ENCODE peak calls at places on chromosomes 4 and X, in five cellular contexts. J is astrocyte, K is lung, N is uterus, F is WERI-Rb-1. P is an unnamed sample.
A peak's percentile ranks its signal among the peaks of the same experiment; 100 is the strongest.

GRCh38 chrX:119067023-119067739 is 5.6 kb upstream of the CT47C1 start:
- DNase-seq in K (peak; percentile 46), J (peak; percentile 7), N (peak; percentile 67), F (peak; percentile 31), P (peak; percentile 75)

GRCh38 chr4:40281099-40281498 is 54.0 kb upstream of the CHRNA9 start:
- DNase-seq in N (no peak), K (no peak), J (no peak), F (no peak), P (no peak)

GRCh38 chr4:167035390-167035789 is 198.9 kb downstream of the SPOCK3 start:
- DNase-seq in F (no peak), N (no peak), K (no peak), J (no peak), P (no peak)

GRCh38 chr4:8709050-8709728 is 116.6 kb downstream of the CPZ start:
- DNase-seq in J (no peak), K (no peak), N (peak; percentile 5), F (no peak), P (no peak)

GRCh38 chrX:112851161-112851779 is 10.6 kb upstream of the AMOT start:
- DNase-seq in J (no peak), F (no peak), K (no peak), N (no peak), P (peak; percentile 57)

GRCh38 chrX:3094261-3094660 is 53.0 kb downstream of the ARSF start:
- DNase-seq in J (peak; percentile 27), F (no peak), N (no peak), K (no peak), P (no peak)

GRCh38 chrX:2703991-2704369 is 12.9 kb downstream of the CD99 start:
- DNase-seq in N (peak; percentile 33), J (peak; percentile 76), K (no peak), F (no peak), P (no peak)

GRCh38 chr4:122458625-122459024 is 2.1 kb upstream of the IL2 start:
- DNase-seq in N (no peak), K (no peak), F (no peak), J (peak; percentile 26), P (peak; percentile 13)

GRCh38 chrX:1384738-1385250 is 7.1 kb downstream of the SLC25A6 start:
- DNase-seq in N (no peak), K (no peak), J (no peak), F (no peak), P (no peak)

GRCh38 chr4:102055805-102056204 is 265.3 kb downstream of the BANK1 start:
- DNase-seq in F (no peak), J (no peak), K (no peak), N (no peak), P (no peak)

GRCh38 chrX:65034292-65034640 is 58.0 kb upstream of the ZC4H2 start:
- DNase-seq in F (no peak), K (no peak), N (no peak), J (no peak), P (no peak)

GRCh38 chr4:5964030-5964429 is 54.2 kb downstream of the C4orf50 start:
- DNase-seq in K (no peak), N (no peak), J (no peak), F (peak; percentile 30), P (no peak)

GRCh38 chr4:135605096-135605495 is 1403.5 kb upstream of the PABPC4L start:
- DNase-seq in F (no peak), N (no peak), K (no peak), J (no peak), P (no peak)

GRCh38 chr4:151322565-151322964 is 2.8 kb downstream of the SH3D19 start:
- DNase-seq in N (no peak), F (no peak), K (no peak), J (peak; percentile 10), P (no peak)

GRCh38 chr4:40702800-40703151 is 47.0 kb upstream of the NSUN7 start:
- DNase-seq in F (no peak), N (no peak), K (no peak), J (no peak), P (no peak)

GRCh38 chr4:73853246-73853704 is at the start of gene PF4V1:
- DNase-seq in F (no peak), N (no peak), K (no peak), J (no peak), P (no peak)

GRCh38 chr4:52107336-52107735 is 56.2 kb downstream of the SPATA18 start:
- DNase-seq in K (no peak), N (no peak), J (peak; percentile 70), F (no peak), P (no peak)

GRCh38 chr4:68712207-68712606 is 41.8 kb upstream of the UGT2B15 start:
- DNase-seq in J (no peak), K (no peak), F (no peak), N (no peak), P (no peak)

GRCh38 chr4:139227729-139228404 is 50.8 kb upstream of the ELF2 start:
- DNase-seq in N (no peak), K (no peak), F (no peak), J (no peak), P (no peak)

GRCh38 chr4:19300213-19300612 is 951.5 kb upstream of the SLIT2 start:
- DNase-seq in F (no peak), K (no peak), N (no peak), J (peak; percentile 61), P (no peak)

GRCh38 chr4:6962211-6963041 is 52.8 kb downstream of the TBC1D14 start:
- DNase-seq in K (no peak), F (no peak), J (no peak), N (no peak), P (no peak)

GRCh38 chr4:93731448-93731847 is 97.1 kb upstream of the ATOH1 start:
- DNase-seq in F (peak; percentile 49), J (peak; percentile 3), N (no peak), K (no peak), P (no peak)

GRCh38 chr4:22988526-22988925 is 295.8 kb downstream of the GBA3 start:
- DNase-seq in F (no peak), K (no peak), J (peak; percentile 44), N (no peak), P (no peak)

GRCh38 chrX:13051529-13052172 is 7.2 kb upstream of the FAM9C start:
- DNase-seq in K (no peak), N (no peak), J (peak; percentile 60), F (no peak), P (no peak)

GRCh38 chrX:50204364-50204899 is at the start of gene CCNB3:
- DNase-seq in J (peak; percentile 59), N (peak; percentile 59), F (peak; percentile 49), K (peak; percentile 67), P (peak; percentile 87)
- H3K4me3 ChIP-seq in J (peak within 1 kb of the TSS; percentile 23), N (no peak within 1 kb of the TSS), F (peak within 1 kb of the TSS; percentile 23), K (no peak within 1 kb of the TSS), P (peak within 1 kb of the TSS; percentile 24)

GRCh38 chrX:78322863-78323262 is 4.5 kb downstream of the CYSLTR1 start:
- DNase-seq in N (no peak), J (no peak), K (no peak), F (no peak), P (no peak)
- H3K4me3 ChIP-seq in N (no peak overlapping the region), J (no peak overlapping the region), K (no peak overlapping the region), F (no peak overlapping the region), P (no peak overlapping the region)

DNA sequence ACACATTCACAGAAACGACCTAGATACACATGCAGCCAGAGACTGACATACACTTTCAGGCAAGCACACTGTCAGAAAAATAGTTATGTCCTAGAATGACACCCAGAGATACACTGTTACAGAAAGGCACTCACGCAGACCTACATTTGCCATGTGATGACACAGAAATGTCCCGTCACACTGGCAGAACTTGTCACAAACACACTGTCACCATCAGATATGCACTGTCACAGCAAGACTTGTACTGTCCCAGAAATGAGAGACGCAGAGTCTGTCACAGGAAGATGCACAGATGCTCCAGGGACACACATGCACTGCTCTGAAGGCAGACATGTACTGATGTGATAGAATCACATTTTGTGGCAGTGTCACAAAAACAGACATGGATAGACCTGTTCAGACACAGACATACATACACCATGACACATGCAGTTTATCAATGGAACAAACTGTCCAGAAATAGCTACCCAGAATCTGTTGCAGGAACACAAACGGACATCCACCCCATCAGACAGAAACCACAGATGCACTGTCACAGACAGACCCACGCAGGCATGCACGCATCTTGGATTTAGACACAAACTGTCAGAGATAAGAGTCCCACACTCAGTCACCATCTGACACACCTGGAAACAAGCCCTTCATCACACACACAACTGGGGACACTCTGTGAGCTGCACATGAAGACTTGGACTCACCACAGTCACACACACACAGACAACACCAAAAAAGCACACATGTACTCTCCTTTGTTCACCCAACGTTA is 1.3 kb upstream of the PIM2 start:
- DNase-seq in F (no peak), N (no peak), J (no peak), K (no peak), P (no peak)
- H3K4me3 ChIP-seq in F (no peak overlapping the region), N (no peak overlapping the region), J (no peak overlapping the region), K (no peak overlapping the region), P (no peak overlapping the region)

GRCh38 chrX:49054073-49054762 is 4.6 kb upstream of the CCDC120 start:
- DNase-seq in J (no peak), N (no peak), K (no peak), F (no peak), P (no peak)
- H3K4me3 ChIP-seq in J (peak overlapping the region; percentile 54), N (peak overlapping the region; percentile 42), K (no peak overlapping the region), F (peak overlapping the region; percentile 48), P (peak overlapping the region; percentile 55)

GRCh38 chr4:81049310-81049709 is 18.8 kb downstream of the BMP3 start:
- DNase-seq in K (no peak), F (no peak), N (no peak), J (no peak), P (no peak)

GRCh38 chr4:81052119-81053068 is 21.9 kb downstream of the BMP3 start:
- DNase-seq in K (peak; percentile 65), N (no peak), F (peak; percentile 73), J (peak; percentile 19), P (peak; percentile 70)

GRCh38 chr4:81049861-81050423 is 19.4 kb downstream of the BMP3 start:
- DNase-seq in K (no peak), J (no peak), F (no peak), N (no peak), P (no peak)
- H3K4me3 ChIP-seq in K (no peak overlapping the region), J (no peak overlapping the region), F (no peak overlapping the region), N (no peak overlapping the region), P (no peak overlapping the region)